ENCODE peak calls at places on chromosome 20, in five cellular contexts. S, I, R, Q and N are unnamed samples.

GRCh38 chr20:58839474-58839874 is 11.2 kb downstream of the GNAS-AS1 start:
- DNase-seq in I (no peak), R (no peak), Q (peak), S (peak), N (no peak)

GRCh38 chr20:19692685-19693119 is 65.4 kb upstream of the RIN2 start:
- DNase-seq in R (peak), S (peak), I (peak), Q (peak), N (peak)

GRCh38 chr20:24741673-24742072 is 207.4 kb upstream of the CST7 start:
- DNase-seq in Q (no peak), R (no peak), S (no peak), I (no peak), N (no peak)

GRCh38 chr20:8909596-8909995 is 159.3 kb upstream of the PLCB4 start:
- DNase-seq in I (no peak), S (no peak), R (no peak), Q (peak), N (no peak)

GRCh38 chr20:64161595-64162238 is 2.5 kb upstream of the MYT1 start:
- DNase-seq in I (peak), R (no peak), Q (peak), S (peak), N (no peak)

GRCh38 chr20:52124821-52125220 is 66.8 kb downstream of the ZFP64 start:
- DNase-seq in R (no peak), S (no peak), I (no peak), Q (no peak), N (no peak)

GRCh38 chr20:10239954-10240353 is 21.3 kb downstream of the SNAP25 start:
- DNase-seq in S (no peak), I (no peak), Q (no peak), R (peak), N (no peak)

GRCh38 chr20:40073535-40074111 is 615.4 kb downstream of the MAFB start:
- DNase-seq in R (no peak), Q (no peak), S (no peak), I (no peak), N (no peak)

GRCh38 chr20:23765578-23765977 is 14.8 kb upstream of the CST1 start:
- DNase-seq in I (no peak), R (no peak), S (no peak), Q (no peak), N (no peak)